ENCODE peak calls at places on chromosomes 12 and 14, in six cellular contexts. E is transverse colon; R is left ventricle myocardium inferior; C is naive thymus-derived CD4-positive, alpha-beta T cell; L is stomach; F is fibroblast of lung. H is an unnamed sample. For H3K27me3 and H3K9me3, the result is how much of the 10 kb centered on the place peaks cover.

GRCh38 chr12:69655616-69656336 is 43.3 kb downstream of the BEST3 start:
- DNase-seq in C (no peak), E (no peak), R (no peak), F (peak), L (no peak), H (no peak)

GRCh38 chr12:116366456-116366776 is 88.9 kb upstream of the MED13L start:
- DNase-seq in F (no peak), E (no peak), L (peak), R (no peak), C (no peak), H (no peak)

GRCh38 chr14:100376751-100377171 is 53.6 kb downstream of the SLC25A47 start:
- DNase-seq in C (peak), R (no peak), F (peak), E (no peak), L (no peak), H (no peak)

GRCh38 chr12:93091851-93092558 is 162.9 kb upstream of the EEA1 start:
- DNase-seq in L (no peak), E (no peak), R (no peak), C (no peak), F (no peak), H (no peak)

GRCh38 chr14:85090681-85091080 is 439.3 kb upstream of the FLRT2 start:
- DNase-seq in F (peak), C (no peak), R (no peak), L (no peak), E (no peak), H (no peak)

GRCh38 chr12:12543959-12544358 is 18.7 kb downstream of the DUSP16 start:
- DNase-seq in F (no peak), E (no peak), L (no peak), R (no peak), C (no peak), H (no peak)

GRCh38 chr12:103969391-103969790 is 3.7 kb downstream of the TDG start:
- DNase-seq in F (peak), L (no peak), C (no peak), E (no peak), R (no peak), H (no peak)

GRCh38 chr12:127642208-127642607 is 624.8 kb upstream of the TMEM132C start:
- DNase-seq in E (no peak), F (peak), L (no peak), C (no peak), R (no peak), H (no peak)

GRCh38 chr12:15599266-15600037 is 189.7 kb downstream of the EPS8 start:
- DNase-seq in F (peak), R (no peak), C (no peak), E (no peak), L (no peak), H (no peak)

GRCh38 chr14:65704850-65705249 is 292.3 kb downstream of the FUT8 start:
- DNase-seq in L (no peak), C (no peak), R (no peak), E (no peak), F (peak), H (no peak)

GRCh38 chr14:37082431-37082830 is 90.0 kb downstream of the SLC25A21 start:
- DNase-seq in F (no peak), R (no peak), E (no peak), L (no peak), C (no peak), H (no peak)

GRCh38 chr12:117914686-117915085 is 54.1 kb downstream of the KSR2 start:
- DNase-seq in C (no peak), L (no peak), R (no peak), E (no peak), F (no peak), H (no peak)

GRCh38 chr14:100665518-100666032 is 61.1 kb upstream of the DLK1 start:
- DNase-seq in E (peak), C (no peak), R (no peak), L (no peak), F (peak), H (no peak)

GRCh38 chr12:46452776-46453175 is 80.2 kb upstream of the SLC38A2 start:
- DNase-seq in C (no peak), R (no peak), F (no peak), E (no peak), L (no peak), H (no peak)

GRCh38 chr14:64510127-64510808 is 5.7 kb downstream of the ZBTB1 start:
- DNase-seq in L (no peak), E (no peak), R (no peak), C (no peak), F (no peak), H (no peak)

GRCh38 chr14:23610090-23610814 is 25.9 kb upstream of the DHRS2 start:
- DNase-seq in F (no peak), C (peak), R (no peak), E (no peak), L (no peak), H (no peak)

GRCh38 chr14:88245321-88245720 is 77.7 kb downstream of the KCNK10 start:
- DNase-seq in E (no peak), C (no peak), F (no peak), R (no peak), L (no peak), H (no peak)

GRCh38 chr14:54493293-54493692 is 4.5 kb upstream of the GMFB start:
- DNase-seq in F (no peak), C (no peak), L (no peak), R (no peak), E (peak), H (no peak)

GRCh38 chr12:107558816-107559382 is 126.7 kb upstream of the PWP1 start:
- DNase-seq in E (no peak), F (no peak), L (no peak), R (no peak), C (no peak), H (no peak)

GRCh38 chr12:93751864-93752610 is 74.9 kb downstream of the CRADD start:
- DNase-seq in C (no peak), R (no peak), L (no peak), E (no peak), F (peak), H (no peak)

GRCh38 chr12:51836012-51836832 is 12.3 kb downstream of the FIGNL2 start:
- DNase-seq in R (no peak), L (no peak), E (no peak), C (no peak), F (no peak), H (no peak)

GRCh38 chr12:98399532-98399931 is 115.9 kb upstream of the TMPO start:
- DNase-seq in C (no peak), E (no peak), F (peak), L (no peak), R (no peak), H (no peak)

GRCh38 chr12:22459872-22460490 is 84.4 kb downstream of the C2CD5 start:
- DNase-seq in L (no peak), R (no peak), E (no peak), F (peak), C (peak), H (no peak)

GRCh38 chr14:99968931-99969330 is 96.3 kb upstream of the EVL start:
- DNase-seq in L (no peak), F (peak), C (no peak), E (no peak), R (no peak), H (no peak)

GRCh38 chr12:65612440-65612839 is 211.8 kb upstream of the HMGA2 start:
- DNase-seq in F (peak), L (no peak), E (no peak), C (no peak), R (no peak), H (no peak)

GRCh38 chr12:28010036-28010435 is 37.5 kb upstream of the PTHLH start:
- DNase-seq in L (no peak), F (no peak), E (no peak), C (no peak), R (no peak), H (no peak)

GRCh38 chr14:56664811-56665421 is 85.3 kb downstream of the TMEM260 start:
- DNase-seq in L (no peak), F (no peak), E (no peak), C (no peak), R (no peak), H (no peak)

GRCh38 chr12:5898874-5899273 is 46.2 kb downstream of the ANO2 start:
- DNase-seq in E (no peak), R (no peak), L (no peak), C (no peak), F (no peak), H (no peak)

GRCh38 chr12:108854055-108854452 is 3.3 kb downstream of the SSH1 start:
- DNase-seq in C (no peak), L (no peak), E (no peak), R (no peak), F (peak), H (no peak)

GRCh38 chr12:42130670-42131402 is 13.8 kb downstream of the GXYLT1 start:
- DNase-seq in R (no peak), E (no peak), L (no peak), F (peak), C (no peak), H (peak)

GRCh38 chr12:88924162-88924561 is 343.9 kb upstream of the KITLG start:
- DNase-seq in C (no peak), F (no peak), E (no peak), L (no peak), R (no peak), H (no peak)
- H3K4me3 ChIP-seq in C (no peak), F (no peak), E (no peak), L (no peak), R (no peak), H (no peak)

GRCh38 chr12:111274820-111275219 is 94.1 kb downstream of the PHETA1 start:
- DNase-seq in F (no peak), C (no peak), E (no peak), L (no peak), R (no peak), H (no peak)
- H3K27me3 ChIP-seq in F (under half), C (under half), E (under half), L (under half), R (half or more), H (under half)

DNA sequence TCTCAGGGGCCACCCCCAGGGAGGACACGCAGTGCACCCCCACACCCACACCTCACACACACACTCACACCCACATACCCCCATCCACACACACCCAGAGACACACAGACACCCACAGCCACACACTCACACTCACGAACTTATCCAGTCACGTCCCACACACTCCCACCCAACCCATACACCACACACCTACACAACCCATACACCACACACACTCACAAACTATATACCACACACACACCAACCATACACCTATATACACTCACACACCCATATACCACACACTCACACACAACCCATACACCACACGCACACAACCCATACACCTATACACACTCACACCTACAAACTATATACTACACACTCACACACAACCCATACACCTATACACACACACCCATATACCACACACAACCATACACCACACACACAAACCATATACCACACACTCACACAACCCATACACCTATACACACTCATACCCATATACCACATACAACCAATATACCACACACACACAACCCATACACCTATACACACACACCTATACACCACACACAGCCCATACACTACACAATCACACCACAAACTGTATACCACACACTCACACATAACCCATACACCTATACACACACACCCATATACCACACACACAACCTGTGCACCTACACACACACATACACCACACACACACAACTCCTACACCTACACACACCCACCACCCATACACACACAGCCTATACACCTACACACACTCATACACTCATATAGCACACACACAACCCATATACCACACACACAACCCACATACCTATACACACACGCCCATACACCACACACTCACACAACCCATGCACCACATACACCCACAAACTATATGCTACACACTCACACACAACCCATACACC is 42.7 kb downstream of the TMEM121 start:
- DNase-seq in C (no peak), L (no peak), F (no peak), E (no peak), R (no peak), H (no peak)
- H3K9me3 ChIP-seq in C (under half), L (under half), F (under half), E (under half), R (under half), H (under half)

GRCh38 chr14:94542111-94542810 is 19.0 kb upstream of the SERPINA4 start:
- DNase-seq in E (no peak), L (no peak), F (peak), C (no peak), R (no peak), H (no peak)

GRCh38 chr14:94539181-94539580 is 22.1 kb upstream of the SERPINA4 start:
- DNase-seq in F (no peak), E (no peak), C (no peak), R (no peak), L (no peak), H (no peak)

GRCh38 chr14:94541234-94541975 is 19.8 kb upstream of the SERPINA4 start:
- DNase-seq in E (no peak), R (no peak), F (no peak), L (no peak), C (no peak), H (no peak)

GRCh38 chr14:94538070-94538740 is 23.0 kb upstream of the SERPINA4 start:
- DNase-seq in R (no peak), L (no peak), E (no peak), C (no peak), F (no peak), H (no peak)

GRCh38 chr14:94540031-94540794 is 21.0 kb upstream of the SERPINA4 start:
- DNase-seq in C (no peak), E (no peak), R (no peak), L (no peak), F (no peak), H (no peak)
- H3K4me3 ChIP-seq in C (no peak), E (no peak), R (no peak), L (no peak), F (no peak), H (no peak)

DNA sequence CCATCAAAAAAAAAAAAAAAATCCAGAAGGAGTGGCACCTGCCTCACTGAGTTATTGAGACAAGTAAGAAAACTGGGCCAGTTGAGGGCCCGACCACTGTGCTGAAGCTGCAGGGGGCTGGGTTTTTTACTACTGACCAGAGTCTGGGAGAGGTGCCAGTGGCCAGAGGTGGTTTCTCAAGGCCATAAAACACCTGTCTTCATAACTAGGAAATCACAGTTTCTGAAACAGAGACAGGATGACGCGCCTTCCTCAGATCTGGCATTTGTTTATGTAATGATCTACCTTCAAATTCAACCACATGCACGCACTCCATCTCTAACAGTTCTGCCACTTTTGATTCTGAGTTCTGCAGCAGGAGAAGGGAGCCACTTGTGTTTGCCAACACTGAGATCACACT is 12.7 kb downstream of the TSPAN11 start:
- DNase-seq in C (no peak), F (no peak), E (no peak), R (no peak), L (no peak), H (no peak)
- H3K27me3 ChIP-seq in C (under half), F (under half), E (under half), R (under half), L (under half), H (under half)

GRCh38 chr12:34396861-34397590 is 374.7 kb downstream of the ALG10 start:
- DNase-seq in E (peak), F (no peak), R (peak), L (peak), C (no peak), H (peak)

GRCh38 chr12:34396006-34396860 is 373.9 kb downstream of the ALG10 start:
- DNase-seq in F (no peak), L (peak), C (no peak), E (peak), R (peak), H (peak)

GRCh38 chr12:34398706-34399630 is 376.7 kb downstream of the ALG10 start:
- DNase-seq in R (peak), F (no peak), L (peak), C (no peak), E (peak), H (peak)

GRCh38 chr12:34398366-34398705 is 376.0 kb downstream of the ALG10 start:
- DNase-seq in F (no peak), R (no peak), C (no peak), L (peak), E (peak), H (no peak)

GRCh38 chr12:34397591-34398365 is 375.5 kb downstream of the ALG10 start:
- DNase-seq in C (no peak), F (no peak), L (peak), E (peak), R (peak), H (peak)
- H3K9me3 ChIP-seq in C (under half), F (under half), L (half or more), E (under half), R (half or more), H (under half)

DNA sequence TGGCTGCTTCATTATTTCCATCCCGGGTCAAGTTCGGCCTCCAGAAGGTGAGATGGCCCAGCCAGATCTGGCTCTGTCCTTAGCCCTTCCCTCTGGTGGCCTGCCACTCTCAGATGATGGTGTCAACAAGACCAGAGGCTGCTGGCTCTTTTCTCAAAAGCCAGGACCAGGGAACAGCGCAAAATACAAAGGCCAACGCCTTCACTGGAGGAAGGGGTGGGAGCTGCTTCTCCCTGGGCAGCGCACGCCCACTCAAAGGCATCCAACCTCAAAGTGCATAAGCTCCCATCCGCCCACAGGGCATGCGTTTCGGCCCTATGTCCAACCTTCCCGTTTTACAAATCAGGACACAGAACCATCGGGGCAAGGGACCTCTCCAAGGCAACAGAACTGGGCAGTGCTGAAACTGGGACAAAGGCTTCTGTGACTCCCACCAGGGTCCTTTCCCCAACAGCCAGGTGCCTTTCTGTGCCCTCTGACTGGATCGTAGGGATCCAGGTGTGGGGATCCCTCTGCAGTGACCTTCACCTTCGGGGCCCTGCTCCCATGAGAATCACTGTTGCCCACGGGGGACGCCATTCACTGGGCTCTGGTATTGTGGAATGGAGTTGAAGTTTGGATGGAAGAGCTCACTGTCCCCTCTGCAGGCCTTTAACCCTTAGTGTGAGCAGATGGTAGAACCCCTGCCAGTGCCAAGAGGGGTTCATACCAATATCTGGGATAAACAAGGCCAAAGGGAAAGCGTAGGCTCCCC is 76.8 kb downstream of the NINJ2 start:
- DNase-seq in C (no peak), L (no peak), F (no peak), R (no peak), E (no peak), H (no peak)
- H3K4me3 ChIP-seq in C (no peak), L (no peak), F (no peak), R (no peak), E (no peak), H (no peak)